ENCODE peak calls at places on chromosome 18, in four cellular contexts. F is K562, K is GM12891, C is GM12878. L is an unnamed sample.
A peak's percentile ranks its signal among the peaks of the same experiment; 100 is the strongest.

GRCh38 chr18:40534748-40535147 is 1420.3 kb upstream of the PIK3C3 start:
- DNase-seq in F (no peak), K (no peak), C (no peak), L (no peak)

GRCh38 chr18:40962784-40963183 is 992.2 kb upstream of the PIK3C3 start:
- DNase-seq in F (no peak), K (no peak), C (no peak), L (no peak)

GRCh38 chr18:31722369-31722957 is 38.1 kb upstream of the B4GALT6 start:
- DNase-seq in F (peak; percentile 75), K (peak; percentile 56), C (peak; percentile 43), L (peak; percentile 85)

GRCh38 chr18:54926593-54927297 is 32.5 kb downstream of the CCDC68 start:
- DNase-seq in F (no peak), K (no peak), C (no peak), L (no peak)

GRCh38 chr18:35592298-35592697 is 10.8 kb downstream of the GALNT1 start:
- DNase-seq in F (no peak), K (no peak), C (peak; percentile 75), L (peak; percentile 46)

GRCh38 chr18:55735199-55735855 is 147.3 kb upstream of the TCF4 start:
- DNase-seq in F (peak; percentile 22), K (no peak), C (no peak), L (no peak)

GRCh38 chr18:23650963-23651927 is 11.5 kb downstream of the ANKRD29 start:
- DNase-seq in F (no peak), K (no peak), C (no peak), L (no peak)

GRCh38 chr18:35050004-35050623 is 8.9 kb downstream of the MAPRE2 start:
- DNase-seq in F (no peak), K (no peak), C (no peak), L (no peak)

GRCh38 chr18:50775207-50775606 is 44.6 kb downstream of the MRO start:
- DNase-seq in F (no peak), K (no peak), C (no peak), L (no peak)

GRCh38 chr18:64966667-64967066 is 784.1 kb upstream of the CDH7 start:
- DNase-seq in F (no peak), K (no peak), C (no peak), L (no peak)
- TF ChIP-seq SPI1 in F (no peak), K (no peak), C (no peak), L (no peak)

DNA sequence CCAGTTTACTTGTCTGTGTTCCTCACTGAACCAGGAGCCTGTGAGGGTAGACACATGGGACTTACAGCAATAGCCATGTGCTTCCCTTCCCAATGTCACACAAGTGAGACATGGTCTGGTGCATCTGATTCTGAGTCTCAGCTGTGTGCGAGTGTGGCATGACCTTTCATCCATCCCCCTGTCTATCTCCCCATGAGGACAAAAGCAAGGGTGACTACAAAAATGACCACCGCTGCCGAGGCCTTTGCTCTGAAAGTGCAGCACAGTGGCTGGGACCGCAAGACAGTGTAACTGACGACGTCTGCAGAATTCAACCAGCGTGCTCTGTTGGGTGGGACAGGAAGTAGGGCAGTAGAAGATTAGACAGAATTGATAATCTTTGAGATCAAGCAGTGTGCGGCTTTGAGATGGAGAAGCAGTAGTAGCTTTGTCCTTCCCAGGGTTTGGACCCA is 50.5 kb downstream of the RAB31 start:
- DNase-seq in F (no peak), K (no peak), C (no peak), L (no peak)
- TF ChIP-seq SPI1 in F (no peak), K (no peak), C (no peak), L (no peak)

GRCh38 chr18:58590231-58590630 is 38.7 kb downstream of the ALPK2 start:
- DNase-seq in F (no peak), K (no peak), C (no peak), L (no peak)
- TF ChIP-seq SPI1 in F (no peak), K (no peak), C (no peak), L (no peak)

DNA sequence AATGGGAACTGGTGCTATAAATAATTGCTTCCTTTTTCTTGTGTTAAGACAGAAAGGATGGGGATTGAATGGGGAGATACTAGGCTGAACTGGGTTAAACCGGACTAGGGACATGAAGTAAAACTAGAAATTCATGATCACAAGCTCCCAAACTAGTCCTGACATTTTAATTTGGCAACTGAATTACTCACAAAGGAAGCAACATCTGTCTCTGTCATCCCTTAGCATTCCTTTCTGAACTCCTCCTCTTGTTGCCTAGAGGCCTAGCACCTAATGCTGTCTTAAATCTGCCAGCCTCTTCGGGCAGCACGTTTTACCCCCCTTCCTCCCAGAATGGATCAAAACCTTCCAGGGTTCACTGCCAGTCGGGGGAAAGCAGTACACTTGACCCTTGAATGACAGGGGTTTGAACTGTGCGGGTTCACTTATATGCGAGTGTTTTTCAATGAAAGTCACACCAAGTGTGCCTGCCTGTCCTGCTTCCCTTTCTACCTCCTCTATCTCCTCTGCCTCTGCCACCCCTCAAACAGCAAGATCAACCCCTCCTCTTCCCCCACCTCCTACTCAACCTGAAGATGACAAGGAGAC is 8.2 kb downstream of the KCTD1 start:
- DNase-seq in F (no peak), K (no peak), C (no peak), L (no peak)
- TF ChIP-seq SPI1 in F (no peak), K (no peak), C (no peak), L (no peak)

GRCh38 chr18:71304856-71305255 is 1016.0 kb downstream of the SOCS6 start:
- DNase-seq in F (no peak), K (no peak), C (no peak), L (no peak)
- TF ChIP-seq SPI1 in F (no peak), K (no peak), C (no peak), L (no peak)

GRCh38 chr18:75859533-75859932 is 432.0 kb upstream of the SMIM21 start:
- DNase-seq in F (no peak), K (no peak), C (no peak), L (no peak)
- TF ChIP-seq SPI1 in F (no peak), K (no peak), C (no peak), L (no peak)

DNA sequence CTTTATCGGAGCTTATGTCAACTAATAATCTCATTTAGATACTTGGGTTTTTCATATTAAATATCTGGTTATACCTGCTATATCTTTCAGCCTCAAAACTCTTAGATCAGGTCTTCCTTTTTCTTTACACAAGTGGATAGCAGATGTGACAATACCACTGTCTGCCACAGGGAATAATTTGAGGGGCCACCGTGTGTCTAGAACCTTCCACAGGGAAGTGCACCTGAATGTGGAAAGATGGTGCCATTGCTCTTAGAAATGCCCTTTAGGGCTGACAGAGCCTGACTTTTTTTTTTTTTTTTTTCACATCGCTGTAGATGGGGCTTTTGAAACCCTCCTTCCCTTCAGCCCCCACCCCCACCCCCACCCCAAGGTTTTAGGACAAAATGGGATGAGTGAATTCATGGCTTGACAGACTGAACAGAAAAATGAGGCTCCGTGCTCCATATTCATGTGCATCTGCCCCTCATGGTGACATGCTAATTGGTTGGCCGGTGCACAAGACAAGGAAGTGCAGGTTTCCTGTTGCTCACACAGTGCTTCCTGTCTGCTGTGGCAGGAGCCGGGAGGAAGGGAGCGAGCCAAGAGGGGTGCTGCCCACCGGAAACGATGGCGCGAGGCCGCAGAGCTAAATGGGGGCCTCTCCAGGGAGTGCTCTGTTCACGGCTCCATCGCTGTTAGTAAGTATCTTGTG is 246.0 kb downstream of the LDLRAD4 start:
- DNase-seq in F (no peak), K (peak; percentile 64), C (peak; percentile 44), L (peak; percentile 96)
- TF ChIP-seq SPI1 in F (no peak), K (peak; percentile 72), C (peak; percentile 55), L (peak; percentile 90)

GRCh38 chr18:63074987-63075404 is 244.6 kb downstream of the BCL2 start:
- DNase-seq in F (peak; percentile 67), K (peak; percentile 30), C (no peak), L (peak; percentile 81)

GRCh38 chr18:63069496-63069895 is 250.1 kb downstream of the BCL2 start:
- DNase-seq in F (no peak), K (no peak), C (no peak), L (no peak)

GRCh38 chr18:63070750-63071502 is 248.6 kb downstream of the BCL2 start:
- DNase-seq in F (no peak), K (no peak), C (no peak), L (no peak)

GRCh38 chr18:63071566-63072175 is 247.9 kb downstream of the BCL2 start:
- DNase-seq in F (no peak), K (no peak), C (no peak), L (no peak)

DNA sequence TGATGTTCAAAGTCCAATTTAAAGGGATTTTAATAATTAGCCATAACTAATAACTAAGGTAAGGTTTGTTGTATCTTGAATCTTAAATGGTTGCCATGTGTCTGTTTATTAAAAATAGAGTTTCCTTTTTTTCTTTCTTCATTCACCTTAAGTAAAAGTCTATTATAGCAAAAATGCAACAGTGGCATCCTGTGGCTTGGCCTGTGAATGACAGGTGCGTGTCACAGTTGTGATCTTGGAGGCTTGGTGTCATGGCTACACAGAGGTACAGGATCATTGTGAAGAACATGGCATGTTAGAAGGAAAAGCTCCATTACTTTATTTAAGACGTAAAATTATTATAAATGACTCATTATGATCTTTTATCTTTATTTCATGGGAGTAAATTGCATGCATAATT is 246.1 kb downstream of the BCL2 start:
- DNase-seq in F (no peak), K (peak; percentile 44), C (no peak), L (peak; percentile 41)
- TF ChIP-seq SPI1 in F (no peak), K (no peak), C (no peak), L (no peak)

DNA sequence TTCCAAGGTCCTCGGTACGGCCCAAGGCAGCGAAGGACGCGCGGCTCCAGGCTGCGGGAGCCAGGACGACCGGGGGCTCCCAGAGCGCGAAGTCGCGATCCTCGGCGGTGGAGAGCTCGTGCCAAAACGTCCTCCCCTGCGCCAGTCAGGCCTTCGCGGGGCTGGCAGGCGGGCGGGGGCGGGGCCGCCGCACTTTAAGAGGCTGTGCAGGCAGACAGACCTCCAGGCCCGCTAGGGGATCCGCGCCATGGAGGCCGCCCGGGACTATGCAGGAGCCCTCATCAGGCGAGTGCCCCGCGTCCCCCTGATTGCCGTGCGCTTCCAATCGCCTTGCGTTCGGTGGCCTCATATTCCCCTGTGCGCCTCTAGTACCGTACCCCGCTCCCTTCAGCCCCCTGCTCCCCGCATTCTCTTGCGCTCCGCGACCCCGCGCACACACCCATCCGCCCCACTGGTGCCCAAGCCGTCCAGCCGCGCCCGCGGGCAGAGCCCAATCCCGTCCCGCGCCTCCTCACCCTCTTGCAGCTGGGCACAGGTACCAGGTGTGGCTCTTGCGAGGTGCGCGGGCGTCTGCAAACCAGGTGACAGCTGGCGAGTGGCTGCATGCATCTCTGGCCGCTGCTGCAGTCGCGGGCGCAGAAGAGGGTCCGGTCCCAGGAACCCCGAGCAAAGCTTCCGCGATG is at the start of gene CIDEA:
- DNase-seq in F (no peak), K (no peak), C (no peak), L (no peak)
- TF ChIP-seq SPI1 in F (no peak), K (no peak), C (no peak), L (no peak)

GRCh38 chr18:28960146-28960545 is 783.2 kb upstream of the CDH2 start:
- DNase-seq in F (no peak), K (no peak), C (no peak), L (no peak)

GRCh38 chr18:28961669-28962228 is 784.8 kb upstream of the CDH2 start:
- DNase-seq in F (no peak), K (peak; percentile 2), C (no peak), L (peak; percentile 37)

GRCh38 chr18:28963481-28963880 is 786.6 kb upstream of the CDH2 start:
- DNase-seq in F (no peak), K (no peak), C (no peak), L (no peak)
- TF ChIP-seq SPI1 in F (no peak), K (no peak), C (no peak), L (no peak)